ENCODE peak calls at places on chromosomes 6 and 20, in seven cellular contexts. F is spleen, K is HFF-Myc, O is right atrium auricular region, I is H9, X is A549, H is B cell. Y is an unnamed sample.

GRCh38 chr20:46752639-46753235 is 43.3 kb downstream of the SLC2A10 start:
- DNase-seq in F (no peak), K (peak), O (peak), I (peak), X (peak), H (peak), Y (peak)

GRCh38 chr20:15814360-15814759 is 758.9 kb downstream of the KIF16B start:
- DNase-seq in F (no peak), K (no peak), O (no peak), I (no peak), X (no peak), H (no peak), Y (no peak)

GRCh38 chr20:2242678-2243077 is 53.1 kb upstream of the TGM3 start:
- DNase-seq in F (no peak), K (no peak), O (no peak), I (no peak), X (no peak), H (no peak), Y (no peak)

GRCh38 chr20:3788685-3789155 is 2.2 kb upstream of the CENPB start:
- DNase-seq in F (peak), K (no peak), O (no peak), I (no peak), X (peak), H (no peak), Y (no peak)

GRCh38 chr6:38636027-38636426 is 3.7 kb downstream of the BTBD9 start:
- DNase-seq in F (no peak), K (no peak), O (no peak), I (no peak), X (no peak), H (no peak), Y (no peak)

GRCh38 chr20:63314015-63314471 is 21.1 kb downstream of the COL20A1 start:
- DNase-seq in F (peak), K (no peak), O (no peak), I (no peak), X (no peak), H (no peak), Y (no peak)

GRCh38 chr20:19974621-19975435 is 42.3 kb upstream of the NAA20 start:
- DNase-seq in F (peak), K (peak), O (peak), I (no peak), X (peak), H (no peak), Y (no peak)

GRCh38 chr6:56046576-56046975 is 171.2 kb upstream of the BMP5 start:
- DNase-seq in F (peak), K (no peak), O (peak), I (no peak), X (no peak), H (no peak), Y (no peak)

GRCh38 chr6:134438825-134439224 is 120.9 kb upstream of the SGK1 start:
- DNase-seq in F (no peak), K (no peak), O (no peak), I (no peak), X (no peak), H (no peak), Y (no peak)

GRCh38 chr6:34067814-34068213 is 78.1 kb downstream of the GRM4 start:
- DNase-seq in F (no peak), K (no peak), O (no peak), I (peak), X (peak), H (no peak), Y (no peak)

GRCh38 chr6:128918886-128919285 is 35.9 kb downstream of the LAMA2 start:
- DNase-seq in F (no peak), K (no peak), O (no peak), I (no peak), X (no peak), H (no peak), Y (no peak)

GRCh38 chr6:3592371-3592941 is 135.6 kb upstream of the SLC22A23 start:
- DNase-seq in F (no peak), K (peak), O (no peak), I (no peak), X (peak), H (no peak), Y (no peak)

GRCh38 chr20:828987-829386 is 4.5 kb upstream of the FAM110A start:
- DNase-seq in F (peak), K (no peak), O (no peak), I (no peak), X (no peak), H (no peak), Y (no peak)

GRCh38 chr6:109947001-109947400 is 31.1 kb upstream of the GPR6 start:
- DNase-seq in F (no peak), K (no peak), O (no peak), I (no peak), X (no peak), H (no peak), Y (no peak)

GRCh38 chr20:48486065-48486464 is 341.7 kb downstream of the PREX1 start:
- DNase-seq in F (no peak), K (no peak), O (no peak), I (no peak), X (no peak), H (no peak), Y (no peak)

GRCh38 chr6:87684895-87685654 is 17.0 kb downstream of the AKIRIN2 start:
- DNase-seq in F (no peak), K (no peak), O (no peak), I (no peak), X (no peak), H (no peak), Y (no peak)

GRCh38 chr6:159184559-159184958 is 15.4 kb downstream of the FNDC1 start:
- DNase-seq in F (no peak), K (no peak), O (no peak), I (no peak), X (no peak), H (no peak), Y (no peak)

GRCh38 chr6:109374493-109374892 is 7.8 kb downstream of the CD164 start:
- DNase-seq in F (no peak), K (no peak), O (no peak), I (no peak), X (no peak), H (no peak), Y (no peak)

GRCh38 chr6:51342393-51342792 is 523.7 kb downstream of the TFAP2B start:
- DNase-seq in F (no peak), K (no peak), O (no peak), I (no peak), X (no peak), H (no peak), Y (no peak)

GRCh38 chr6:38933426-38933825 is 115.2 kb upstream of the GLP1R start:
- DNase-seq in F (no peak), K (no peak), O (no peak), I (no peak), X (peak), H (no peak), Y (peak)

GRCh38 chr20:51562334-51563140 is 20.0 kb upstream of the NFATC2 start:
- DNase-seq in F (peak), K (peak), O (peak), I (peak), X (peak), H (no peak), Y (peak)

GRCh38 chr20:20363449-20364015 is 4.4 kb upstream of the INSM1 start:
- DNase-seq in F (no peak), K (no peak), O (no peak), I (peak), X (no peak), H (no peak), Y (peak)

GRCh38 chr20:11660673-11661072 is 257.0 kb upstream of the BTBD3 start:
- DNase-seq in F (no peak), K (no peak), O (no peak), I (no peak), X (no peak), H (no peak), Y (no peak)

GRCh38 chr20:39876974-39877615 is 811.9 kb downstream of the MAFB start:
- DNase-seq in F (no peak), K (no peak), O (no peak), I (no peak), X (no peak), H (no peak), Y (no peak)

GRCh38 chr6:21664263-21665081 is 70.9 kb downstream of the SOX4 start:
- DNase-seq in F (peak), K (no peak), O (no peak), I (peak), X (peak), H (no peak), Y (peak)

GRCh38 chr6:134195985-134196384 is 121.9 kb downstream of the SGK1 start:
- DNase-seq in F (no peak), K (no peak), O (no peak), I (no peak), X (no peak), H (no peak), Y (no peak)

DNA sequence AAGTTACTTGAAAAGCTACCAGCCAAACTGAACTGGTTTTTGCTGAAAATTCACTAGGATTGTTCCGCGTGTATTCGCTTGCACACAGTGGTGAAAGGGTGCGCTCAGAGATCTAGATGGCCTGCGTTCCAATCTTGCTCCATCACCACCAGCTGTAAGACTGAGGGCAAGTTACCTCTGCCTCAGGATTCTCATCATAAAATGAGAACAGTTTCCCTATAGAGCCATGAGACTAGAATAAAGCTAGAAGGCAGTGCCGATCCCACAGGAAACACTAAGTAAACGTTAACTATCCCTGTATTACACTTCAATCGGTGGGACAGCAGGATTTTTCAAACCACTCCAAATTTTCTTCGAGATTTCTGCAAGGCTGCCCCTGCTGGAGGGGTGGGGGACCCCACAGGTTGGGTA is 838 bp downstream of the AHCY start:
- DNase-seq in F (no peak), K (no peak), O (no peak), I (no peak), X (no peak), H (no peak), Y (no peak)
- TF ChIP-seq CTCF in F (no peak), K (no peak), O (no peak), I (peak), X (no peak), H (peak), Y (no peak)

DNA sequence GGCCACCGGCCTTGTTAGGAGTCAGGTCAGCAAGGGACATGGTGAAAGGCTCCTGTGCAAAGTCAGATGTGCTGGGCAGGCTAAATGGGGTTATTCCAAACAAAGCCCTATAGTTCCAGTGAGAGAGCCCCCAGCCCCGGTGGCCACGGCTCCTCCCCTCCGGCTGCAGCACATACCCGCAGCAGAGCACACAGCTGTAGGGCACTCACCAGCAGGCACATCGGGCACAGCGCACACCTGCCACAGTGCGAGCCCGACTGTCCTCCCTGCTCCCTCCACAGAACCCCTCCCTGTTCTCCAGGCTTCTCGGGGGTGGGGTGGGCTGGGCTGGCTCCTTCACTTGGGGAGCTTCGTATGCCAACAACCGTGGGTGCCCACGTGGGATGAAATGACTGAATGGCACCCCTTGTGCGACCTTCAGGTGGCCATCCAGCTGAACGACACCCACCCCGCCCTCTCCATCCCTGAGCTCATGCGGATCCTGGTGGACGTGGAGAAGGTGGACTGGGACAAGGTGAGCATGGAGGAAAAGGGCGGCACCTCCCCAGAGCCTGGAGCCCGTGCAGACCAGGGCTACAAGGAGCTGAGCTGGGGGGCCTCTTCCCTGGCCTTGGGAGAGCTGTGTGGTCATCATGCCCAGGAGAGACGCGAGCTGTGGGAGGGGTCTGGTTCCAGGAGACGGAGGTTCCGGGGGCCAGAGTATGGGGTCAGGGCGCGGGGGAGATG is 30.9 kb downstream of the PYGB start:
- DNase-seq in F (peak), K (no peak), O (no peak), I (no peak), X (no peak), H (no peak), Y (no peak)
- TF ChIP-seq CTCF in F (no peak), K (no peak), O (no peak), I (no peak), X (no peak), H (no peak), Y (no peak)

DNA sequence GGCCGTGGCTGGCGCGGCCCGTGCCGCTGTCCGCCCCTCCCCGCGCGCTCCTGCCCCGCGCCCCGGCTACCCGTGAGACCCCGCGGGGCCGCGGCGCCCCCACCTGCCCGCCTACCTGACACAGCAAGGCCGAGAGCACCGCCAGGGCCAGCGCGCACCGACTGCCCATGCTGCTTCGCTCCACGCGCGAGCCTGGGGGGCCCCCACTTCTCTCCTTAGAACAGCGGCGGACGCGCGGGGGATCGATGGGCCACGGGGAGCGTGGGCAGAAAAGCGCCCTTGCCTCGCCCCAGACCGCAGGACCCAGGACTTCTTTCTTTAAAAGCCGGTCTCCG is 940 bp downstream of the DLL1 start:
- DNase-seq in F (peak), K (no peak), O (no peak), I (peak), X (no peak), H (no peak), Y (no peak)
- TF ChIP-seq CTCF in F (no peak), K (no peak), O (no peak), I (no peak), X (no peak), H (no peak), Y (peak)

DNA sequence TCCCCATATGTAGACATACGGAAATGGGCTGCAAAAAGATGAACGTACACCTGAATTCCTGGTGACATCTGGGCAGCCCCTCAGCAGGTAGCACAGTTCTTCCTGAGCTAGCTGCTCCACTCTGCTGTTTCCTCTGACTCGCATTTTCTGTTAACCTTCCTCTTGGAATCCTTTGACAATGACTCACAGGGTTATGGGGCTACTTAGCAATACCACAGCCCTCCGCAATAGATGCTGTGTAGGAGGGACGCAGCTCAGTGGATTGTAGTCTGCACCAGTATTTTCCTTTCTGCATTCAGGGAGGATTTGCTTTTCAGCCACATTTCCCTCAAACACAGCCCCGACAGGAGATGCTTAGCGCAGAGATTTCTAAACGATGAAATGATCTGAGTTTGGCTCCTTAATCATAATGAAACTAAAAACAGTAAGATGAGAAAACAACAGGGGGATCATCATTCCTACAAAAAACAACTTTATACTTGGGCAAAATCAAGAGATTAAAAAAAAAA is 12.4 kb downstream of the BACH2 start:
- DNase-seq in F (no peak), K (peak), O (no peak), I (peak), X (peak), H (no peak), Y (no peak)
- TF ChIP-seq CTCF in F (no peak), K (no peak), O (peak), I (no peak), X (no peak), H (no peak), Y (no peak)

GRCh38 chr6:42175860-42176259 is 2.7 kb downstream of the GUCA1A start:
- DNase-seq in F (no peak), K (no peak), O (no peak), I (peak), X (peak), H (no peak), Y (no peak)
- TF ChIP-seq CTCF in F (no peak), K (peak), O (no peak), I (peak), X (peak), H (no peak), Y (no peak)

DNA sequence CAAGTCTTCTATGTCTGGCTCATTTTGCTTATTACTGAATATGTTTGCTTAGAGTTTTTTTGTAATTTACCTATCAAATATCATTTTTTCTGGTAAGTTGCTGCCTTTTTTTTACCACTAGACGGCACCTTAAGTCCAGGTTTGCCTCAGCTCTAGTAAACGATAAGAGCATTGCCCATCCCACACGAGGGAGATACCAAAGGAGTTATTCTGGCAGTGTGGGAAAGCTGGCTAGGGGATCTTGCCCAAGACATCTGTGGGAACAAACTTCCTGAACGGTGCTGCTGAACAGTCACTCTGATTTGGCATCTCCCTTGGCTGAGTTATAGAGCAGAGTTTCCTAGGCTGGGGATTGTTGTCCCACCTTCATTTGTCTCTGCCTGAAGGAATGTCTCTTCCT is 306.4 kb downstream of the COL12A1 start:
- DNase-seq in F (no peak), K (no peak), O (no peak), I (no peak), X (peak), H (no peak), Y (no peak)
- TF ChIP-seq CTCF in F (no peak), K (no peak), O (no peak), I (peak), X (no peak), H (no peak), Y (no peak)

GRCh38 chr6:157323114-157323923 is at the start of gene TMEM242:
- DNase-seq in F (peak), K (peak), O (peak), I (peak), X (peak), H (peak), Y (peak)
- TF ChIP-seq CTCF in F (peak), K (peak), O (no peak), I (peak), X (no peak), H (peak), Y (no peak)